ENCODE peak calls at places on chromosome 9, in eight cellular contexts. One of them, this sample, is unnamed.
A peak's percentile ranks its signal among the peaks of the same experiment; 100 is the strongest.

GRCh38 chr9:20729545-20729944 is 45.5 kb downstream of the FOCAD start:
- DNase-seq in heart left ventricle: no peak
- DNase-seq in H9: no peak
- DNase-seq in upper lobe of left lung: no peak
- DNase-seq in left ventricle myocardium inferior: no peak
- DNase-seq in body of pancreas: no peak
- DNase-seq in prostate gland: no peak
- DNase-seq in upper lobe of right lung: no peak
- DNase-seq in this sample: no peak

GRCh38 chr9:15178621-15179020 is 128.4 kb downstream of the TTC39B start:
- DNase-seq in heart left ventricle: no peak
- DNase-seq in left ventricle myocardium inferior: no peak
- DNase-seq in upper lobe of left lung: no peak
- DNase-seq in prostate gland: no peak
- DNase-seq in body of pancreas: no peak
- DNase-seq in upper lobe of right lung: no peak
- DNase-seq in H9: no peak
- DNase-seq in this sample: no peak

GRCh38 chr9:137519553-137519952 is 30.6 kb downstream of the PNPLA7 start:
- DNase-seq in left ventricle myocardium inferior: no peak
- DNase-seq in H9: no peak
- DNase-seq in prostate gland: no peak
- DNase-seq in upper lobe of right lung: no peak
- DNase-seq in heart left ventricle: no peak
- DNase-seq in body of pancreas: no peak
- DNase-seq in upper lobe of left lung: no peak
- DNase-seq in this sample: no peak

GRCh38 chr9:126915281-126915816 is 767 bp downstream of the RALGPS1 start:
- DNase-seq in left ventricle myocardium inferior: peak; percentile 22
- DNase-seq in prostate gland: peak; percentile 77
- DNase-seq in H9: peak; percentile 95
- DNase-seq in upper lobe of right lung: peak; percentile 92
- DNase-seq in body of pancreas: peak; percentile 94
- DNase-seq in upper lobe of left lung: peak; percentile 88
- DNase-seq in heart left ventricle: peak; percentile 31
- DNase-seq in this sample: no peak

GRCh38 chr9:70553718-70554673 is 139.5 kb upstream of the KLF9 start:
- DNase-seq in upper lobe of left lung: peak; percentile 74
- DNase-seq in left ventricle myocardium inferior: no peak
- DNase-seq in body of pancreas: peak; percentile 20
- DNase-seq in prostate gland: peak; percentile 14
- DNase-seq in upper lobe of right lung: peak; percentile 67
- DNase-seq in H9: peak; percentile 58
- DNase-seq in heart left ventricle: no peak
- DNase-seq in this sample: peak; percentile 90

GRCh38 chr9:7108956-7109355 is 351.2 kb downstream of the KDM4C start:
- DNase-seq in left ventricle myocardium inferior: no peak
- DNase-seq in H9: no peak
- DNase-seq in upper lobe of left lung: no peak
- DNase-seq in body of pancreas: no peak
- DNase-seq in prostate gland: no peak
- DNase-seq in heart left ventricle: no peak
- DNase-seq in upper lobe of right lung: no peak
- DNase-seq in this sample: no peak

GRCh38 chr9:94935396-94935795 is 208.9 kb downstream of the AOPEP start:
- DNase-seq in left ventricle myocardium inferior: no peak
- DNase-seq in body of pancreas: no peak
- DNase-seq in upper lobe of right lung: no peak
- DNase-seq in H9: no peak
- DNase-seq in heart left ventricle: no peak
- DNase-seq in prostate gland: no peak
- DNase-seq in upper lobe of left lung: no peak
- DNase-seq in this sample: no peak

GRCh38 chr9:134992755-134993124 is 75.0 kb upstream of the FCN1 start:
- DNase-seq in heart left ventricle: peak; percentile 37
- DNase-seq in left ventricle myocardium inferior: no peak
- DNase-seq in upper lobe of left lung: peak; percentile 82
- DNase-seq in prostate gland: peak; percentile 77
- DNase-seq in upper lobe of right lung: peak; percentile 87
- DNase-seq in H9: no peak
- DNase-seq in body of pancreas: no peak
- DNase-seq in this sample: no peak

GRCh38 chr9:68500457-68501158 is 40.1 kb downstream of the TMEM252 start:
- DNase-seq in upper lobe of left lung: no peak
- DNase-seq in prostate gland: no peak
- DNase-seq in body of pancreas: no peak
- DNase-seq in H9: no peak
- DNase-seq in upper lobe of right lung: no peak
- DNase-seq in left ventricle myocardium inferior: no peak
- DNase-seq in heart left ventricle: no peak
- DNase-seq in this sample: peak; percentile 74

GRCh38 chr9:37729499-37729898 is 24.1 kb upstream of the TRMT10B start:
- DNase-seq in heart left ventricle: no peak
- DNase-seq in left ventricle myocardium inferior: no peak
- DNase-seq in prostate gland: no peak
- DNase-seq in body of pancreas: no peak
- DNase-seq in upper lobe of left lung: no peak
- DNase-seq in H9: no peak
- DNase-seq in upper lobe of right lung: no peak
- DNase-seq in this sample: no peak

GRCh38 chr9:4344946-4345345 is 45.1 kb upstream of the GLIS3 start:
- DNase-seq in heart left ventricle: no peak
- DNase-seq in prostate gland: no peak
- DNase-seq in upper lobe of right lung: no peak
- DNase-seq in upper lobe of left lung: no peak
- DNase-seq in left ventricle myocardium inferior: no peak
- DNase-seq in H9: no peak
- DNase-seq in body of pancreas: no peak
- DNase-seq in this sample: no peak

GRCh38 chr9:121073038-121073437 is 1.7 kb upstream of the CNTRL start:
- DNase-seq in heart left ventricle: peak; percentile 56
- DNase-seq in upper lobe of right lung: no peak
- DNase-seq in prostate gland: no peak
- DNase-seq in upper lobe of left lung: peak; percentile 83
- DNase-seq in body of pancreas: peak; percentile 51
- DNase-seq in left ventricle myocardium inferior: peak; percentile 36
- DNase-seq in H9: no peak
- DNase-seq in this sample: no peak

GRCh38 chr9:133189826-133190225 is 19.2 kb downstream of the OBP2B start:
- DNase-seq in prostate gland: no peak
- DNase-seq in upper lobe of right lung: peak; percentile 42
- DNase-seq in upper lobe of left lung: peak; percentile 7
- DNase-seq in H9: no peak
- DNase-seq in heart left ventricle: no peak
- DNase-seq in body of pancreas: no peak
- DNase-seq in left ventricle myocardium inferior: no peak
- DNase-seq in this sample: no peak

GRCh38 chr9:133188843-133189180 is 20.2 kb downstream of the OBP2B start:
- DNase-seq in upper lobe of right lung: peak; percentile 38
- DNase-seq in heart left ventricle: no peak
- DNase-seq in left ventricle myocardium inferior: no peak
- DNase-seq in H9: no peak
- DNase-seq in body of pancreas: no peak
- DNase-seq in upper lobe of left lung: no peak
- DNase-seq in prostate gland: no peak
- DNase-seq in this sample: no peak

GRCh38 chr9:133186736-133187135 is 22.3 kb downstream of the OBP2B start:
- DNase-seq in prostate gland: no peak
- DNase-seq in upper lobe of left lung: no peak
- DNase-seq in heart left ventricle: no peak
- DNase-seq in H9: no peak
- DNase-seq in body of pancreas: no peak
- DNase-seq in upper lobe of right lung: peak; percentile 43
- DNase-seq in left ventricle myocardium inferior: no peak
- DNase-seq in this sample: no peak

GRCh38 chr9:133188006-133188842 is 20.8 kb downstream of the OBP2B start:
- DNase-seq in heart left ventricle: no peak
- DNase-seq in body of pancreas: peak; percentile 23
- DNase-seq in upper lobe of right lung: peak; percentile 64
- DNase-seq in upper lobe of left lung: no peak
- DNase-seq in prostate gland: no peak
- DNase-seq in H9: peak; percentile 86
- DNase-seq in left ventricle myocardium inferior: no peak
- DNase-seq in this sample: no peak

GRCh38 chr9:133187561-133188005 is 21.5 kb downstream of the OBP2B start:
- DNase-seq in prostate gland: no peak
- DNase-seq in heart left ventricle: no peak
- DNase-seq in body of pancreas: no peak
- DNase-seq in H9: no peak
- DNase-seq in left ventricle myocardium inferior: no peak
- DNase-seq in upper lobe of right lung: peak; percentile 61
- DNase-seq in upper lobe of left lung: no peak
- DNase-seq in this sample: no peak
- TF ChIP-seq CTCF in prostate gland: no peak
- TF ChIP-seq CTCF in heart left ventricle: no peak
- TF ChIP-seq CTCF in body of pancreas: no peak
- TF ChIP-seq CTCF in H9: no peak
- TF ChIP-seq CTCF in left ventricle myocardium inferior: no peak
- TF ChIP-seq CTCF in upper lobe of right lung: no peak
- TF ChIP-seq CTCF in upper lobe of left lung: no peak
- TF ChIP-seq CTCF in this sample: no peak

GRCh38 chr9:124480621-124480981 is 26.6 kb downstream of the NR5A1 start:
- DNase-seq in prostate gland: no peak
- DNase-seq in left ventricle myocardium inferior: no peak
- DNase-seq in H9: peak; percentile 86
- DNase-seq in body of pancreas: no peak
- DNase-seq in upper lobe of right lung: no peak
- DNase-seq in heart left ventricle: no peak
- DNase-seq in upper lobe of left lung: no peak
- DNase-seq in this sample: no peak
- TF ChIP-seq CTCF in prostate gland: no peak
- TF ChIP-seq CTCF in left ventricle myocardium inferior: peak; percentile 53
- TF ChIP-seq CTCF in H9: peak; percentile 74
- TF ChIP-seq CTCF in body of pancreas: no peak
- TF ChIP-seq CTCF in upper lobe of right lung: no peak
- TF ChIP-seq CTCF in heart left ventricle: no peak
- TF ChIP-seq CTCF in upper lobe of left lung: no peak
- TF ChIP-seq CTCF in this sample: peak; percentile 49

GRCh38 chr9:71630371-71630770 is 137.9 kb downstream of the CEMIP2 start:
- DNase-seq in upper lobe of right lung: no peak
- DNase-seq in heart left ventricle: no peak
- DNase-seq in H9: no peak
- DNase-seq in upper lobe of left lung: no peak
- DNase-seq in body of pancreas: no peak
- DNase-seq in prostate gland: no peak
- DNase-seq in left ventricle myocardium inferior: no peak
- DNase-seq in this sample: no peak

GRCh38 chr9:71636143-71636839 is 132.0 kb downstream of the CEMIP2 start:
- DNase-seq in upper lobe of right lung: no peak
- DNase-seq in left ventricle myocardium inferior: no peak
- DNase-seq in heart left ventricle: no peak
- DNase-seq in upper lobe of left lung: no peak
- DNase-seq in prostate gland: no peak
- DNase-seq in body of pancreas: no peak
- DNase-seq in H9: no peak
- DNase-seq in this sample: no peak

GRCh38 chr9:71634753-71635152 is 133.6 kb downstream of the CEMIP2 start:
- DNase-seq in H9: no peak
- DNase-seq in heart left ventricle: no peak
- DNase-seq in left ventricle myocardium inferior: no peak
- DNase-seq in upper lobe of right lung: no peak
- DNase-seq in body of pancreas: no peak
- DNase-seq in prostate gland: no peak
- DNase-seq in upper lobe of left lung: no peak
- DNase-seq in this sample: no peak

GRCh38 chr9:71629816-71630215 is 138.5 kb downstream of the CEMIP2 start:
- DNase-seq in upper lobe of right lung: no peak
- DNase-seq in H9: no peak
- DNase-seq in prostate gland: no peak
- DNase-seq in left ventricle myocardium inferior: no peak
- DNase-seq in upper lobe of left lung: no peak
- DNase-seq in heart left ventricle: no peak
- DNase-seq in body of pancreas: no peak
- DNase-seq in this sample: no peak

GRCh38 chr9:71632771-71633170 is 135.5 kb downstream of the CEMIP2 start:
- DNase-seq in prostate gland: no peak
- DNase-seq in upper lobe of left lung: no peak
- DNase-seq in left ventricle myocardium inferior: no peak
- DNase-seq in body of pancreas: no peak
- DNase-seq in H9: no peak
- DNase-seq in heart left ventricle: no peak
- DNase-seq in upper lobe of right lung: no peak
- DNase-seq in this sample: no peak
- TF ChIP-seq CTCF in prostate gland: no peak
- TF ChIP-seq CTCF in upper lobe of left lung: no peak
- TF ChIP-seq CTCF in left ventricle myocardium inferior: no peak
- TF ChIP-seq CTCF in body of pancreas: no peak
- TF ChIP-seq CTCF in H9: no peak
- TF ChIP-seq CTCF in heart left ventricle: no peak
- TF ChIP-seq CTCF in upper lobe of right lung: no peak
- TF ChIP-seq CTCF in this sample: no peak

GRCh38 chr9:132671620-132672412 is 1.6 kb downstream of the GTF3C4 start:
- DNase-seq in body of pancreas: no peak
- DNase-seq in upper lobe of left lung: no peak
- DNase-seq in heart left ventricle: no peak
- DNase-seq in H9: no peak
- DNase-seq in left ventricle myocardium inferior: no peak
- DNase-seq in prostate gland: no peak
- DNase-seq in upper lobe of right lung: no peak
- DNase-seq in this sample: no peak

GRCh38 chr9:132670359-132670815 is at the start of gene GTF3C4:
- DNase-seq in heart left ventricle: peak; percentile 85
- DNase-seq in left ventricle myocardium inferior: peak; percentile 84
- DNase-seq in upper lobe of right lung: peak; percentile 94
- DNase-seq in H9: no peak
- DNase-seq in upper lobe of left lung: peak; percentile 91
- DNase-seq in prostate gland: peak; percentile 77
- DNase-seq in body of pancreas: peak; percentile 86
- DNase-seq in this sample: no peak

GRCh38 chr9:132669329-132669635 is 501 bp downstream of the DDX31 start:
- DNase-seq in prostate gland: no peak
- DNase-seq in heart left ventricle: no peak
- DNase-seq in upper lobe of left lung: no peak
- DNase-seq in H9: no peak
- DNase-seq in left ventricle myocardium inferior: no peak
- DNase-seq in body of pancreas: no peak
- DNase-seq in upper lobe of right lung: no peak
- DNase-seq in this sample: no peak

GRCh38 chr9:132670816-132671371 is 630 bp downstream of the GTF3C4 start:
- DNase-seq in heart left ventricle: no peak
- DNase-seq in upper lobe of right lung: peak; percentile 66
- DNase-seq in upper lobe of left lung: peak; percentile 33
- DNase-seq in left ventricle myocardium inferior: no peak
- DNase-seq in body of pancreas: peak; percentile 10
- DNase-seq in prostate gland: no peak
- DNase-seq in H9: peak; percentile 57
- DNase-seq in this sample: no peak

GRCh38 chr9:132669636-132670358 is at the start of gene DDX31:
- DNase-seq in prostate gland: peak; percentile 68
- DNase-seq in upper lobe of right lung: peak; percentile 95
- DNase-seq in H9: peak; percentile 86
- DNase-seq in upper lobe of left lung: peak; percentile 83
- DNase-seq in body of pancreas: peak; percentile 81
- DNase-seq in heart left ventricle: peak; percentile 90
- DNase-seq in left ventricle myocardium inferior: peak; percentile 85
- DNase-seq in this sample: no peak
- TF ChIP-seq CTCF in prostate gland: no peak
- TF ChIP-seq CTCF in upper lobe of right lung: peak; percentile 11
- TF ChIP-seq CTCF in H9: no peak
- TF ChIP-seq CTCF in upper lobe of left lung: no peak
- TF ChIP-seq CTCF in body of pancreas: no peak
- TF ChIP-seq CTCF in heart left ventricle: no peak
- TF ChIP-seq CTCF in left ventricle myocardium inferior: no peak
- TF ChIP-seq CTCF in this sample: no peak

This sample was measured in retinal pigment epithelial cell.